ENCODE peak calls at places on chromosomes 11 and 22, in eight cellular contexts. X is IMR-90, I is stomach, C is erythroblast, J is GM12892, W is K562, U is tibial nerve, H is A549. B is an unnamed sample.

GRCh38 chr11:85029964-85030363 is 597.2 kb downstream of the DLG2 start:
- DNase-seq in X (peak), I (no peak), C (no peak), J (no peak), W (no peak), U (no peak), H (peak), B (no peak)

GRCh38 chr11:71368966-71369365 is 79.2 kb downstream of the DHCR7 start:
- DNase-seq in X (no peak), I (no peak), C (no peak), J (no peak), W (no peak), U (no peak), H (no peak), B (no peak)

GRCh38 chr22:31917227-31917921 is 27.0 kb upstream of the YWHAH start:
- DNase-seq in X (no peak), I (no peak), C (no peak), J (peak), W (no peak), U (no peak), H (no peak), B (no peak)

GRCh38 chr11:108901359-108901758 is 236.5 kb downstream of the DDX10 start:
- DNase-seq in X (peak), I (no peak), C (no peak), J (no peak), W (no peak), U (no peak), H (no peak), B (no peak)

GRCh38 chr22:35275580-35275979 is 18.3 kb downstream of the HMGXB4 start:
- DNase-seq in X (peak), I (no peak), C (no peak), J (no peak), W (no peak), U (no peak), H (no peak), B (no peak)

GRCh38 chr22:32080904-32081303 is 37.8 kb downstream of the SLC5A1 start:
- DNase-seq in X (peak), I (peak), C (peak), J (peak), W (peak), U (no peak), H (peak), B (peak)

GRCh38 chr11:64118871-64119495 is 46.9 kb downstream of the MACROD1 start:
- DNase-seq in X (no peak), I (no peak), C (no peak), J (no peak), W (no peak), U (no peak), H (no peak), B (no peak)

GRCh38 chr11:22076215-22076930 is 116.5 kb upstream of the ANO5 start:
- DNase-seq in X (no peak), I (no peak), C (no peak), J (no peak), W (no peak), U (no peak), H (no peak), B (no peak)

GRCh38 chr11:18634140-18635032 is at the start of gene SPTY2D1:
- DNase-seq in X (peak), I (peak), C (peak), J (peak), W (peak), U (peak), H (peak), B (peak)
- TF ChIP-seq POLR2A in X (peak), I (no peak), C (peak), J (peak), W (peak), U (peak), H (peak), B (peak)

GRCh38 chr11:727859-728748 is 19.2 kb upstream of the TALDO1 start:
- DNase-seq in X (peak), I (peak), C (peak), J (peak), W (peak), U (peak), H (peak), B (peak)
- TF ChIP-seq POLR2A in X (no peak), I (no peak), C (no peak), J (no peak), W (no peak), U (no peak), H (peak), B (no peak)

GRCh38 chr11:119108151-119108856 is 1.2 kb downstream of the C2CD2L start:
- DNase-seq in X (peak), I (peak), C (peak), J (no peak), W (peak), U (no peak), H (no peak), B (peak)
- TF ChIP-seq POLR2A in X (no peak), I (no peak), C (peak), J (no peak), W (peak), U (no peak), H (no peak), B (no peak)

GRCh38 chr11:208177-208916 is 839 bp downstream of the RIC8A start:
- DNase-seq in X (peak), I (peak), C (peak), J (peak), W (peak), U (peak), H (peak), B (peak)
- TF ChIP-seq POLR2A in X (peak), I (no peak), C (peak), J (peak), W (peak), U (peak), H (peak), B (peak)